ENCODE peak calls at places on chromosome 19, in six cellular contexts. M, D, A, E, P and N are unnamed samples.

GRCh38 chr19:30425885-30426838 is 54.0 kb downstream of the ZNF536 start:
- DNase-seq in D (no peak), M (no peak), P (no peak), E (no peak), A (no peak), N (no peak)

GRCh38 chr19:7897289-7897688 is 6.4 kb upstream of the MAP2K7 start:
- DNase-seq in M (no peak), P (no peak), D (no peak), E (no peak), A (no peak), N (no peak)

GRCh38 chr19:21158523-21159135 is 16.8 kb downstream of the ZNF431 start:
- DNase-seq in D (no peak), M (no peak), E (no peak), P (no peak), A (peak), N (no peak)

GRCh38 chr19:29529646-29530548 is 4.1 kb downstream of the VSTM2B start:
- DNase-seq in M (no peak), A (no peak), P (no peak), D (peak), E (no peak), N (no peak)

GRCh38 chr19:32688315-32688714 is 3.3 kb upstream of the NUDT19 start:
- DNase-seq in P (no peak), D (no peak), E (no peak), A (no peak), M (no peak), N (no peak)

GRCh38 chr19:28018499-28018898 is 1194.5 kb downstream of the UQCRFS1 start:
- DNase-seq in A (no peak), P (no peak), D (no peak), E (no peak), M (no peak), N (no peak)

GRCh38 chr19:21900401-21900800 is 64.4 kb upstream of the ZNF43 start:
- DNase-seq in A (no peak), E (no peak), D (no peak), P (no peak), M (no peak), N (no peak)

GRCh38 chr19:677601-678380 is 1.6 kb downstream of the FSTL3 start:
- DNase-seq in D (no peak), M (no peak), E (no peak), A (no peak), P (no peak), N (peak)

GRCh38 chr19:4969772-4970531 is 1.0 kb downstream of the KDM4B start:
- DNase-seq in E (no peak), M (no peak), D (no peak), P (peak), A (peak), N (peak)

GRCh38 chr19:51903192-51903591 is 1.6 kb downstream of the ZNF649 start:
- DNase-seq in E (no peak), A (no peak), M (no peak), D (no peak), P (no peak), N (no peak)

GRCh38 chr19:58570770-58571574 is 2.2 kb downstream of the MZF1 start:
- DNase-seq in P (no peak), D (no peak), M (no peak), A (peak), E (no peak), N (peak)

GRCh38 chr19:46366620-46367277 is 19.9 kb downstream of the PPP5C start:
- DNase-seq in M (no peak), E (no peak), D (no peak), P (no peak), A (no peak), N (no peak)

GRCh38 chr19:4361152-4362037 is 18.0 kb downstream of the MPND start:
- DNase-seq in M (no peak), A (no peak), P (no peak), D (no peak), E (no peak), N (peak)

GRCh38 chr19:35178701-35179100 is 24.2 kb downstream of the FXYD5 start:
- DNase-seq in M (no peak), D (no peak), A (no peak), P (no peak), E (no peak), N (no peak)

GRCh38 chr19:46350758-46351159 is 3.9 kb downstream of the PPP5C start:
- DNase-seq in P (no peak), M (no peak), D (no peak), E (no peak), A (peak), N (peak)

GRCh38 chr19:46107371-46107770 is 17.1 kb downstream of the IGFL3 start:
- DNase-seq in M (no peak), D (no peak), E (no peak), P (no peak), A (no peak), N (no peak)

GRCh38 chr19:57310792-57311191 is 9.5 kb upstream of the ZNF543 start:
- DNase-seq in D (no peak), E (no peak), M (no peak), P (no peak), A (no peak), N (no peak)

GRCh38 chr19:46487802-46488445 is 7.7 kb downstream of the PNMA8B start:
- DNase-seq in D (peak), E (peak), P (peak), M (peak), A (peak), N (peak)

GRCh38 chr19:33634361-33635091 is 12.8 kb downstream of the CHST8 start:
- DNase-seq in D (no peak), E (no peak), A (no peak), P (no peak), M (peak), N (no peak)

GRCh38 chr19:34667349-34668076 is 9.4 kb downstream of the SCGB2B2 start:
- DNase-seq in E (no peak), A (peak), D (no peak), P (no peak), M (no peak), N (no peak)

GRCh38 chr19:5293607-5294089 is 47.0 kb downstream of the PTPRS start:
- DNase-seq in E (no peak), P (no peak), M (peak), D (peak), A (no peak), N (peak)

GRCh38 chr19:58261968-58262921 is 16.5 kb upstream of the ZNF8 start:
- DNase-seq in E (no peak), A (no peak), P (no peak), M (no peak), D (no peak), N (no peak)

GRCh38 chr19:10499550-10500246 is 3.5 kb downstream of the KEAP1 start:
- DNase-seq in A (no peak), P (no peak), E (no peak), D (no peak), M (no peak), N (no peak)

GRCh38 chr19:11324079-11324661 is 15.3 kb downstream of the RAB3D start:
- DNase-seq in E (peak), A (peak), D (no peak), P (peak), M (peak), N (peak)